ENCODE peak calls at places on chromosomes 16 and 17, in five cellular contexts. K, J, P, W and R are unnamed samples.

GRCh38 chr17:4934173-4934979 is 2.3 kb downstream of the GP1BA start:
- DNase-seq in J (no peak), W (no peak), P (no peak), K (peak), R (no peak)

GRCh38 chr16:56614549-56614991 is 6.2 kb downstream of the MT2A start:
- DNase-seq in W (no peak), P (no peak), J (no peak), K (peak), R (no peak)

GRCh38 chr17:18280766-18281165 is 20.3 kb downstream of the MIEF2 start:
- DNase-seq in P (no peak), W (no peak), K (peak), J (no peak), R (no peak)

GRCh38 chr16:7013990-7014389 is 318.7 kb upstream of the RBFOX1 start:
- DNase-seq in W (no peak), P (peak), J (no peak), K (peak), R (no peak)

GRCh38 chr16:57341062-57341440 is 17.5 kb upstream of the CCL22 start:
- DNase-seq in K (no peak), P (no peak), W (no peak), J (no peak), R (no peak)

GRCh38 chr17:75848523-75849303 is 4.5 kb upstream of the UNC13D start:
- DNase-seq in K (peak), J (peak), W (peak), P (peak), R (no peak)

GRCh38 chr17:2542056-2542455 is 30.4 kb upstream of the METTL16 start:
- DNase-seq in J (no peak), W (no peak), K (no peak), P (no peak), R (no peak)

GRCh38 chr17:81127526-81128177 is 37.7 kb upstream of the PVALEF start:
- DNase-seq in J (no peak), P (no peak), K (no peak), W (no peak), R (no peak)

GRCh38 chr17:6456914-6457687 is 12.8 kb downstream of the PIMREG start:
- DNase-seq in K (peak), W (peak), P (peak), J (no peak), R (peak)

GRCh38 chr17:31068291-31068690 is 26.5 kb upstream of the NF1 start:
- DNase-seq in P (peak), W (peak), K (peak), J (no peak), R (peak)

GRCh38 chr17:81735181-81736102 is 23.4 kb downstream of the SLC25A10 start:
- DNase-seq in P (no peak), W (no peak), J (peak), K (no peak), R (peak)

GRCh38 chr16:66620419-66620775 is 15.9 kb downstream of the CMTM3 start:
- DNase-seq in K (no peak), P (no peak), W (no peak), J (no peak), R (no peak)

GRCh38 chr16:50699345-50700159 is 6.1 kb downstream of the NOD2 start:
- DNase-seq in P (no peak), J (no peak), W (no peak), K (peak), R (no peak)

GRCh38 chr16:89945654-89946053 is 2.9 kb upstream of the DEF8 start:
- DNase-seq in P (no peak), J (peak), W (no peak), K (no peak), R (no peak)

GRCh38 chr17:38706625-38707298 is 1.7 kb downstream of the MLLT6 start:
- DNase-seq in K (no peak), P (no peak), J (no peak), W (peak), R (no peak)

GRCh38 chr16:49581630-49582298 is 208.2 kb downstream of the C16orf78 start:
- DNase-seq in P (no peak), K (no peak), J (no peak), W (no peak), R (no peak)

GRCh38 chr17:13024033-13024432 is 6.2 kb upstream of the ELAC2 start:
- DNase-seq in K (no peak), W (no peak), J (no peak), P (no peak), R (no peak)

GRCh38 chr16:83835972-83836566 is 28.3 kb downstream of the HSBP1 start:
- DNase-seq in W (no peak), P (peak), K (peak), J (no peak), R (no peak)

GRCh38 chr16:4936991-4937781 is at the start of gene PPL:
- DNase-seq in K (no peak), W (peak), J (peak), P (no peak), R (no peak)

GRCh38 chr17:77928519-77929179 is 29.9 kb upstream of the TNRC6C start:
- DNase-seq in K (no peak), W (no peak), J (no peak), P (no peak), R (no peak)

GRCh38 chr17:17073627-17074521 is 31.6 kb downstream of the MPRIP start:
- DNase-seq in P (no peak), K (peak), W (no peak), J (no peak), R (no peak)

GRCh38 chr16:18958621-18959578 is 24.8 kb upstream of the TMC7 start:
- DNase-seq in W (no peak), K (no peak), J (no peak), P (no peak), R (no peak)

GRCh38 chr17:17911003-17911613 is 61.1 kb downstream of the TOM1L2 start:
- DNase-seq in W (no peak), J (no peak), K (no peak), P (no peak), R (no peak)

GRCh38 chr17:68544521-68544920 is 32.3 kb downstream of the PRKAR1A start:
- DNase-seq in P (no peak), K (no peak), W (no peak), J (no peak), R (no peak)

GRCh38 chr16:67773569-67774456 is 32.5 kb downstream of the RANBP10 start:
- DNase-seq in P (no peak), K (no peak), J (no peak), W (peak), R (no peak)

GRCh38 chr16:67543036-67543435 is 14.4 kb downstream of the RIPOR1 start:
- DNase-seq in K (no peak), J (no peak), P (no peak), W (no peak), R (no peak)

GRCh38 chr16:31216552-31217530 is at the start of gene PYDC1:
- DNase-seq in K (no peak), P (no peak), J (no peak), W (no peak), R (no peak)

GRCh38 chr16:27449434-27450188 is 47.6 kb downstream of the IL21R start:
- DNase-seq in J (no peak), W (no peak), P (no peak), K (no peak), R (no peak)

GRCh38 chr16:89360760-89361435 is 129.5 kb downstream of the ANKRD11 start:
- DNase-seq in J (no peak), K (no peak), P (no peak), W (no peak), R (no peak)

GRCh38 chr17:27158390-27158789 is 135.5 kb upstream of the WSB1 start:
- DNase-seq in J (no peak), K (no peak), W (no peak), P (no peak), R (no peak)

GRCh38 chr17:18041776-18042175 is 2.6 kb downstream of the GID4 start:
- DNase-seq in J (no peak), P (no peak), W (no peak), K (peak), R (no peak)

GRCh38 chr17:62876664-62877411 is 68.7 kb upstream of the MARCHF10 start:
- DNase-seq in J (no peak), W (no peak), K (peak), P (no peak), R (no peak)

GRCh38 chr16:73226675-73227074 is 178.7 kb upstream of the ZFHX3 start:
- DNase-seq in J (no peak), K (no peak), P (no peak), W (no peak), R (no peak)

GRCh38 chr16:81143921-81144471 is 47.8 kb upstream of the GCSH start:
- DNase-seq in J (no peak), W (no peak), P (no peak), K (peak), R (no peak)

GRCh38 chr17:47275245-47275984 is 21.8 kb downstream of the ITGB3 start:
- DNase-seq in P (no peak), J (peak), W (peak), K (peak), R (peak)

GRCh38 chr17:45345554-45346254 is 28.9 kb upstream of the MAP3K14 start:
- DNase-seq in P (no peak), J (no peak), W (no peak), K (peak), R (peak)

GRCh38 chr17:79721993-79722671 is 8.6 kb upstream of the ENPP7 start:
- DNase-seq in P (no peak), W (no peak), K (peak), J (no peak), R (no peak)